ENCODE peak calls at places on chromosomes 3 and 15, in eight cellular contexts. Y is glomerular endothelial cell; H is ELF-1; N is adrenal gland; C is Panc1; T is activated naive CD8-positive, alpha-beta T cell treated with anti-CD3 and anti-CD28 coated beads, Interleukin-2, amount 50 U/mL, for 16 hours; S is AG08396; M is GM19239. A is an unnamed sample.
A peak's percentile ranks its signal among the peaks of the same experiment; 100 is the strongest.

GRCh38 chr3:88311826-88312225 is 162.1 kb downstream of the C3orf38 start:
- DNase-seq in N (no peak), M (no peak), Y (no peak), H (no peak), S (no peak), T (no peak), C (no peak), A (no peak)

GRCh38 chr15:40307421-40308165 is at the start of gene PLCB2:
- DNase-seq in Y (no peak), S (no peak), C (no peak), N (no peak), T (peak; percentile 31), H (peak; percentile 76), M (no peak), A (no peak)

GRCh38 chr3:142853270-142854163 is 35.4 kb downstream of the PCOLCE2 start:
- DNase-seq in M (no peak), S (no peak), Y (no peak), T (no peak), H (no peak), N (no peak), C (no peak), A (no peak)

GRCh38 chr3:16545413-16546185 is 32.1 kb upstream of the RFTN1 start:
- DNase-seq in H (no peak), S (no peak), Y (no peak), T (no peak), N (no peak), M (no peak), C (no peak), A (no peak)

GRCh38 chr3:30768703-30769550 is 125.5 kb downstream of the GADL1 start:
- DNase-seq in Y (no peak), M (peak; percentile 28), T (peak; percentile 45), C (no peak), S (peak; percentile 52), H (peak; percentile 77), N (peak; percentile 83), A (no peak)

GRCh38 chr3:30964612-30965011 is 70.2 kb upstream of the GADL1 start:
- DNase-seq in T (no peak), S (no peak), M (no peak), N (no peak), H (no peak), Y (no peak), C (no peak), A (no peak)

GRCh38 chr3:21752749-21753347 is 1.8 kb upstream of the ZNF385D start:
- DNase-seq in Y (no peak), N (peak; percentile 23), M (no peak), C (no peak), S (peak; percentile 26), H (peak; percentile 13), T (no peak), A (no peak)

GRCh38 chr3:133917144-133917543 is 21.5 kb upstream of the RAB6B start:
- DNase-seq in H (no peak), M (no peak), Y (no peak), T (no peak), N (no peak), C (no peak), S (no peak), A (no peak)

GRCh38 chr3:188901671-188902331 is 270.0 kb upstream of the TPRG1 start:
- DNase-seq in T (no peak), C (no peak), M (no peak), Y (no peak), H (no peak), N (no peak), S (no peak), A (no peak)

GRCh38 chr15:39100106-39100505 is 480.8 kb upstream of the THBS1 start:
- DNase-seq in H (no peak), M (no peak), N (no peak), C (no peak), S (no peak), Y (no peak), T (no peak), A (no peak)

GRCh38 chr15:67305506-67305905 is 50.9 kb downstream of the IQCH start:
- DNase-seq in C (no peak), H (no peak), S (no peak), Y (no peak), M (no peak), T (no peak), N (no peak), A (no peak)

GRCh38 chr3:13023251-13024055 is 49.8 kb downstream of the IQSEC1 start:
- DNase-seq in S (no peak), Y (no peak), M (no peak), T (no peak), H (peak; percentile 23), N (no peak), C (no peak), A (no peak)

GRCh38 chr3:124762612-124763011 is 32.4 kb downstream of the UMPS start:
- DNase-seq in S (no peak), T (no peak), Y (no peak), N (peak; percentile 18), M (no peak), C (no peak), H (no peak), A (no peak)

GRCh38 chr3:165883866-165884478 is 46.7 kb upstream of the BCHE start:
- DNase-seq in M (no peak), C (no peak), S (no peak), T (no peak), Y (no peak), N (no peak), H (no peak), A (no peak)

GRCh38 chr15:92803852-92804609 is 96.1 kb upstream of the CHD2 start:
- DNase-seq in H (peak; percentile 74), N (peak; percentile 91), M (no peak), T (no peak), C (peak; percentile 100), S (peak; percentile 86), Y (no peak), A (peak; percentile 9)